ENCODE peak calls at places on chromosomes 16 and 17, in four cellular contexts. D is left lung, O is foreskin fibroblast, E is coronary artery. S is an unnamed sample.
A peak's percentile ranks its signal among the peaks of the same experiment; 100 is the strongest.

GRCh38 chr16:1145383-1146100 is 7.4 kb upstream of the CACNA1H start:
- DNase-seq in D (no peak), O (no peak), E (no peak), S (no peak)

GRCh38 chr17:34308376-34308775 is 10.9 kb upstream of the CCL8 start:
- DNase-seq in D (no peak), O (no peak), E (no peak), S (no peak)

GRCh38 chr16:28186752-28187151 is 25.0 kb downstream of the XPO6 start:
- DNase-seq in D (no peak), O (no peak), E (no peak), S (no peak)

GRCh38 chr17:14672830-14673229 is 371.9 kb downstream of the HS3ST3B1 start:
- DNase-seq in D (no peak), O (peak; percentile 58), E (no peak), S (peak; percentile 76)

GRCh38 chr17:51305182-51305581 is 44.8 kb downstream of the UTP18 start:
- DNase-seq in D (no peak), O (no peak), E (no peak), S (no peak)

GRCh38 chr17:74442670-74443515 is 11.0 kb downstream of the GPRC5C start:
- DNase-seq in D (peak; percentile 92), O (no peak), E (peak; percentile 89), S (no peak)

GRCh38 chr17:50070908-50071680 is 15.2 kb downstream of the ITGA3 start:
- DNase-seq in D (no peak), O (no peak), E (no peak), S (no peak)

GRCh38 chr16:50547340-50547865 is 793 bp upstream of the NKD1 start:
- DNase-seq in D (peak; percentile 66), O (no peak), E (no peak), S (no peak)

GRCh38 chr16:9340402-9341095 is 249.1 kb downstream of the HAPSTR1 start:
- DNase-seq in D (no peak), O (no peak), E (no peak), S (no peak)

GRCh38 chr16:85316321-85316919 is 204.1 kb upstream of the CIBAR2 start:
- DNase-seq in D (no peak), O (no peak), E (no peak), S (no peak)

GRCh38 chr17:67212716-67213417 is 32.1 kb downstream of the HELZ start:
- DNase-seq in D (no peak), O (peak; percentile 62), E (no peak), S (no peak)

GRCh38 chr16:65312795-65313194 is 190.9 kb upstream of the CDH11 start:
- DNase-seq in D (no peak), O (peak; percentile 56), E (no peak), S (peak; percentile 67)

GRCh38 chr16:49469930-49470451 is 96.4 kb downstream of the C16orf78 start:
- DNase-seq in D (peak; percentile 54), O (no peak), E (peak; percentile 46), S (no peak)

GRCh38 chr17:19248923-19249574 is 11.9 kb downstream of the EPN2 start:
- DNase-seq in D (no peak), O (peak; percentile 90), E (no peak), S (peak; percentile 69)

GRCh38 chr16:81810894-81811538 is 31.9 kb downstream of the PLCG2 start:
- DNase-seq in D (no peak), O (no peak), E (no peak), S (no peak)

GRCh38 chr17:32757963-32758362 is 119.0 kb downstream of the MYO1D start:
- DNase-seq in D (no peak), O (no peak), E (no peak), S (no peak)

GRCh38 chr16:68590201-68590994 is 51.3 kb downstream of the ZFP90 start:
- DNase-seq in D (peak; percentile 92), O (peak; percentile 16), E (no peak), S (peak; percentile 10)

GRCh38 chr17:40803617-40804082 is 3.9 kb upstream of the KRT28 start:
- DNase-seq in D (peak; percentile 88), O (peak; percentile 62), E (no peak), S (no peak)

GRCh38 chr16:57747091-57747490 is 11.5 kb downstream of the KATNB1 start:
- DNase-seq in D (no peak), O (no peak), E (no peak), S (no peak)

GRCh38 chr17:67573987-67574657 is 143.6 kb upstream of the NOL11 start:
- DNase-seq in D (no peak), O (no peak), E (no peak), S (no peak)

GRCh38 chr17:21066394-21066793 is 23.6 kb upstream of the USP22 start:
- DNase-seq in D (no peak), O (no peak), E (no peak), S (no peak)

GRCh38 chr17:79261361-79262072 is 186.9 kb downstream of the ENGASE start:
- DNase-seq in D (no peak), O (no peak), E (no peak), S (no peak)

GRCh38 chr16:86833136-86833535 is 254.8 kb downstream of the FOXL1 start:
- DNase-seq in D (no peak), O (no peak), E (no peak), S (no peak)

GRCh38 chr17:3826191-3826590 is 19.9 kb downstream of the NCBP3 start:
- DNase-seq in D (no peak), O (no peak), E (no peak), S (no peak)

GRCh38 chr16:78703951-78704350 is 604.5 kb downstream of the WWOX start:
- DNase-seq in D (no peak), O (no peak), E (no peak), S (no peak)

GRCh38 chr16:49356728-49357488 is 16.7 kb upstream of the C16orf78 start:
- DNase-seq in D (no peak), O (no peak), E (no peak), S (no peak)

GRCh38 chr16:21608647-21609328 is 9.4 kb downstream of the METTL9 start:
- DNase-seq in D (no peak), O (no peak), E (no peak), S (no peak)

GRCh38 chr17:81004336-81005015 is 12.8 kb downstream of the CHMP6 start:
- DNase-seq in D (peak; percentile 61), O (no peak), E (no peak), S (no peak)

GRCh38 chr16:63185235-63185780 is 1149.1 kb upstream of the CDH8 start:
- DNase-seq in D (no peak), O (no peak), E (no peak), S (no peak)

GRCh38 chr17:38912221-38912813 is 13.1 kb upstream of the LASP1NB start:
- DNase-seq in D (no peak), O (no peak), E (peak; percentile 84), S (no peak)

GRCh38 chr16:353404-354285 is 1.1 kb upstream of the AXIN1 start:
- DNase-seq in D (peak; percentile 84), O (no peak), E (peak; percentile 79), S (no peak)

GRCh38 chr16:1508494-1509167 is 15.5 kb downstream of the TELO2 start:
- DNase-seq in D (no peak), O (no peak), E (no peak), S (no peak)

GRCh38 chr17:49991409-49991808 is 3.6 kb downstream of the DLX3 start:
- DNase-seq in D (no peak), O (no peak), E (peak; percentile 70), S (no peak)

GRCh38 chr16:13397126-13397525 is 495.7 kb downstream of the SHISA9 start:
- DNase-seq in D (no peak), O (no peak), E (no peak), S (no peak)
- TF ChIP-seq CTCF in D (no peak), O (no peak), E (no peak), S (no peak)

DNA sequence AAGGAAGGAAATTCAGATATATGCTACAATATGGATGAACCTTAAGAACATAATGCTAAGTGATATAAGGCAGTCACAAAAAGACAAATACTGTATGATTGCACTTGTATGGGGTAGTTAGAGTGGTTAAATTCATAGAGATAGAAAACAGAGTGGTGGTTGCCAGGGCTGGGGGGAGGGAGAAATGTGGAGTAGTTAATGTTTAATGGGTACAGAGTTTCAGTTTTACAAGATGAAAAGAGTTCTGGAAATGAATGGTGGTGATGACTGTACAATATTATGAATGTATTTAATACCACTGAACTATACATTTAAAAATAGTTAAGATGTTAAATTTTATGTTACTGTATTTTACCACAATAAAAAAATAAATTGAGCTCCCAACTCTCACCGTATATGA is 157.9 kb downstream of the TOX3 start:
- DNase-seq in D (no peak), O (no peak), E (no peak), S (no peak)
- H3K4me3 ChIP-seq in D (no peak overlapping the region), O (no peak overlapping the region), E (no peak overlapping the region), S (no peak overlapping the region)

DNA sequence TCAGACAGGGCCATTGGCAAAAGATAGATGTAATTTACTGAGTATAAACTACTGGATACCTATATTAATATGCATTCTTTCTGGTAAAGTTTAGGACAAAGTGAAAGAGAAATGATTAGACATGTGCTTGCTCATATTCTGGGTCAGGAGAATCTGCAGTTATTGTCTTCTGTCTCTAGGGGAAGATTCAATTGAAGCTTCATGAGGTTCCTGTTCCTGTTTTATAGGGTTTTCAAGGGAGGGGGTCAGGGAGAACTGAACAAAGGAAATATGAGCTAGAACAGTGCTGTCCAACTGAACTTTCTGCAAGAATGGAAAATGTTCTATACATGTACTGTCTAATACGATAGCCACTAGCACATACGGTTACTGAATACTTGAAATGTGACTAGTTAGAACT is 59.3 kb upstream of the CORO6 start:
- DNase-seq in D (no peak), O (no peak), E (no peak), S (no peak)
- TF ChIP-seq CTCF in D (peak; percentile 26), O (no peak), E (no peak), S (no peak)

DNA sequence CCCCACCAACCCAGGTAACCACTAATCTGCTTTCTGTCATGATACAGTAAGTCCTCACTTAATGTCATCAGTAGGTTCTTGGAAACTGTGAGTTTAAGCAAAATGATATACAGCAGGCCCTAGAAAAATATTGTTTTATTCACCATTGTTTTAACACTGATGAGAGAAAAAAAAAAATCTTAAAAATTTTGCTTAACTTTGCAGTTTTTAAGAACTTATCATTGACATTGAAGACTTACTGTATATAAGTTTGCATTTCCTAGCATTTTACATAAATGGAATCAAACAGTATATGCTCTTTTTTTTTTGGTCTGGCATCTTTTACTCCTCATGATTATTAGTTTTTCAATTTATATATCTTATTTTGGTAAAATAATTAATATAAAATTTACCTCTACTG is 19.5 kb upstream of the CLTC start:
- DNase-seq in D (no peak), O (no peak), E (no peak), S (no peak)
- H3K4me3 ChIP-seq in D (no peak overlapping the region), O (no peak overlapping the region), E (no peak overlapping the region), S (no peak overlapping the region)

GRCh38 chr17:72025113-72025512 is 95.7 kb upstream of the SOX9 start:
- DNase-seq in D (no peak), O (no peak), E (no peak), S (no peak)

GRCh38 chr17:72034000-72034399 is 86.8 kb upstream of the SOX9 start:
- DNase-seq in D (no peak), O (no peak), E (no peak), S (no peak)

GRCh38 chr17:72033311-72033710 is 87.5 kb upstream of the SOX9 start:
- DNase-seq in D (no peak), O (no peak), E (no peak), S (no peak)

GRCh38 chr17:72031219-72031906 is 89.5 kb upstream of the SOX9 start:
- DNase-seq in D (no peak), O (no peak), E (no peak), S (no peak)

GRCh38 chr17:72030067-72030899 is 90.5 kb upstream of the SOX9 start:
- DNase-seq in D (peak; percentile 38), O (peak; percentile 40), E (no peak), S (no peak)
- TF ChIP-seq CTCF in D (no peak), O (peak; percentile 48), E (peak; percentile 15), S (peak; percentile 71)